ENCODE peak calls at places on chromosomes 5 and 9, in seven cellular contexts. D is body of pancreas, M is upper lobe of right lung, F is choroid plexus epithelial cell, T is upper lobe of left lung, K is PC-3, R is astrocyte of the spinal cord. A is an unnamed sample.

GRCh38 chr9:120289990-120290925 is 289.7 kb downstream of the CDK5RAP2 start:
- DNase-seq in D (no peak), M (no peak), F (peak; percentile 8), T (no peak), K (no peak), R (no peak), A (no peak)

GRCh38 chr5:82023530-82024095 is 51.8 kb downstream of the ATG10 start:
- DNase-seq in D (no peak), M (no peak), F (peak; percentile 65), T (no peak), K (no peak), R (no peak), A (no peak)

GRCh38 chr5:143180751-143181150 is 222.7 kb downstream of the NR3C1 start:
- DNase-seq in D (no peak), M (no peak), F (no peak), T (no peak), K (no peak), R (no peak), A (no peak)

GRCh38 chr9:19992556-19992955 is 203.7 kb upstream of the SLC24A2 start:
- DNase-seq in D (no peak), M (no peak), F (peak; percentile 60), T (no peak), K (peak; percentile 52), R (peak; percentile 66), A (no peak)

GRCh38 chr9:117400131-117400530 is 14.7 kb downstream of the ASTN2 start:
- DNase-seq in D (peak; percentile 72), M (no peak), F (no peak), T (no peak), K (no peak), R (no peak), A (no peak)

GRCh38 chr5:98769256-98770157 is 4.0 kb upstream of the RGMB start:
- DNase-seq in D (peak; percentile 49), M (peak; percentile 72), F (peak; percentile 80), T (peak; percentile 86), K (peak; percentile 45), R (peak; percentile 88), A (no peak)

GRCh38 chr9:20815923-20816703 is 132.1 kb downstream of the FOCAD start:
- DNase-seq in D (no peak), M (no peak), F (no peak), T (no peak), K (no peak), R (no peak), A (no peak)

GRCh38 chr5:14036514-14036913 is 92.0 kb upstream of the DNAH5 start:
- DNase-seq in D (no peak), M (no peak), F (no peak), T (no peak), K (peak; percentile 85), R (no peak), A (no peak)

GRCh38 chr5:110549301-110549700 is 177.2 kb downstream of the TMEM232 start:
- DNase-seq in D (no peak), M (no peak), F (no peak), T (no peak), K (no peak), R (no peak), A (no peak)

GRCh38 chr5:68911840-68912690 is 181.7 kb upstream of the SLC30A5 start:
- DNase-seq in D (peak; percentile 13), M (no peak), F (peak; percentile 84), T (no peak), K (peak; percentile 12), R (peak; percentile 77), A (no peak)

GRCh38 chr5:143851383-143851782 is 39.4 kb downstream of the HMHB1 start:
- DNase-seq in D (no peak), M (no peak), F (no peak), T (no peak), K (no peak), R (no peak), A (no peak)

GRCh38 chr5:143434261-143435206 is 31.0 kb upstream of the NR3C1 start:
- DNase-seq in D (no peak), M (no peak), F (no peak), T (no peak), K (no peak), R (no peak), A (no peak)

GRCh38 chr9:28782630-28783029 is 1209.3 kb upstream of the C9orf72 start:
- DNase-seq in D (no peak), M (no peak), F (peak; percentile 28), T (no peak), K (peak; percentile 31), R (no peak), A (no peak)

GRCh38 chr5:175589714-175590113 is 68.2 kb upstream of the HRH2 start:
- DNase-seq in D (no peak), M (no peak), F (no peak), T (no peak), K (no peak), R (no peak), A (no peak)

GRCh38 chr5:109191153-109191558 is 218.6 kb downstream of the PJA2 start:
- DNase-seq in D (no peak), M (no peak), F (peak; percentile 73), T (no peak), K (peak; percentile 54), R (peak; percentile 58), A (no peak)

GRCh38 chr5:123659006-123659405 is 147.0 kb downstream of the CSNK1G3 start:
- DNase-seq in D (no peak), M (no peak), F (peak; percentile 41), T (no peak), K (no peak), R (no peak), A (no peak)

GRCh38 chr5:169893586-169893985 is 86.7 kb downstream of the INSYN2B start:
- DNase-seq in D (no peak), M (no peak), F (no peak), T (no peak), K (no peak), R (no peak), A (no peak)

GRCh38 chr5:168947212-168947868 is 353.6 kb downstream of the SLIT3 start:
- DNase-seq in D (peak; percentile 35), M (no peak), F (peak; percentile 56), T (peak; percentile 44), K (peak; percentile 67), R (peak; percentile 29), A (peak; percentile 35)

GRCh38 chr5:132334812-132335211 is 34.7 kb upstream of the SLC22A5 start:
- DNase-seq in D (no peak), M (no peak), F (no peak), T (no peak), K (peak; percentile 69), R (peak; percentile 15), A (no peak)

GRCh38 chr5:134851307-134851923 is 5.6 kb downstream of the C5orf24 start:
- DNase-seq in D (no peak), M (no peak), F (peak; percentile 75), T (no peak), K (peak; percentile 56), R (peak; percentile 48), A (no peak)

GRCh38 chr9:134057751-134058701 is 9.8 kb downstream of the BRD3 start:
- DNase-seq in D (no peak), M (peak; percentile 61), F (no peak), T (peak; percentile 57), K (no peak), R (no peak), A (no peak)

GRCh38 chr5:140571105-140571504 is 6.5 kb downstream of the SLC35A4 start:
- DNase-seq in D (no peak), M (peak; percentile 67), F (no peak), T (peak; percentile 76), K (no peak), R (no peak), A (no peak)

GRCh38 chr9:111984075-111984802 is 87.6 kb downstream of the UGCG start:
- DNase-seq in D (no peak), M (peak; percentile 17), F (no peak), T (no peak), K (no peak), R (no peak), A (no peak)

GRCh38 chr5:177447611-177448243 is 1.1 kb downstream of the PRR7 start:
- DNase-seq in D (peak; percentile 84), M (no peak), F (no peak), T (peak; percentile 81), K (peak; percentile 95), R (peak; percentile 84), A (no peak)
- TF ChIP-seq CTCF in D (peak; percentile 33), M (no peak), F (no peak), T (no peak), K (no peak), R (peak; percentile 15), A (no peak)

GRCh38 chr5:1524799-1525623 is 1.3 kb upstream of the LPCAT1 start:
- DNase-seq in D (peak; percentile 3), M (peak; percentile 67), F (no peak), T (peak; percentile 62), K (no peak), R (no peak), A (no peak)

GRCh38 chr5:1522601-1523479 is 920 bp downstream of the LPCAT1 start:
- DNase-seq in D (peak; percentile 10), M (peak; percentile 70), F (peak; percentile 28), T (peak; percentile 89), K (no peak), R (no peak), A (no peak)

GRCh38 chr5:1523480-1523792 is 324 bp downstream of the LPCAT1 start:
- DNase-seq in D (peak; percentile 2), M (no peak), F (no peak), T (no peak), K (no peak), R (no peak), A (no peak)

GRCh38 chr5:1524481-1524798 is 680 bp upstream of the LPCAT1 start:
- DNase-seq in D (no peak), M (no peak), F (no peak), T (no peak), K (no peak), R (no peak), A (no peak)

DNA sequence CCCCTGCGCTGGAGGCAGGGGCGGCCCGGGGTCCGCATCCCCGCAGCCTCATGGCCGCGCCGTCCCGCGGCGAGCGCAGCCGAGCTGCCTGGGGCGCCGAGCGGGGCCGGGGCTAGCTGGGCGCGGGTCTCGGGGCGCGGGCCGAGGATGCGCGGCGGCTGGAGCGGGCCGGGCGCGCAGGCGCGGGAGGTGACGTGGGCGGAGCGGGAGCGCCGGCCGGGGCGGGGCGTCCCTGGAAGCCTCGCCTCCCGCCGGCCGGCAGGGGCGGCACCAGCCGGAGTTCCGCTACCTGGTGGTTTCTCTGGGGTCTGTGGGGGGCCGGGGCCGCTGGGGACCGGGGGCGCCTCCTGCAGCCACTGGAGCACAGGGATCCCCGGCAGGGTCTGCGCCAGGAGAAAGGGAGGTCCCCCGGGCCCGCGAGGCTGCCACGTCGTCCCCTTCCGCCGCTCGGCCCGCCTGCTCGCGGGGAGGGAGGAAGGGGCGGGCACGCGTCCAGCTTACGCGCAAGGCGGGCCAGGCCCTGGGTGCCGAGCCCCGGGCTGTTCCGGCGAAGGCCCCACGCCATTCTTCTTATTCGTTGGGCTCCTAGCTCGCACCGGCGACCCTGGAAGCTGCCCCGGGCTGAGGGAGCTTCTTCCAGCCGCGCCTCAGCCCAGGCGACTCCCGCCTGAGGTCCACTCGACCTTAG is at the start of gene LPCAT1:
- DNase-seq in D (peak; percentile 79), M (peak; percentile 92), F (peak; percentile 70), T (peak; percentile 97), K (peak; percentile 75), R (peak; percentile 61), A (peak; percentile 75)
- TF ChIP-seq CTCF in D (peak; percentile 39), M (peak; percentile 14), F (no peak), T (peak; percentile 50), K (no peak), R (peak; percentile 5), A (no peak)

GRCh38 chr5:60295423-60295822 is 401.9 kb upstream of the PDE4D start:
- DNase-seq in D (peak; percentile 52), M (no peak), F (peak; percentile 72), T (no peak), K (peak; percentile 39), R (peak; percentile 37), A (no peak)
- TF ChIP-seq CTCF in D (peak; percentile 58), M (peak; percentile 24), F (peak; percentile 88), T (no peak), K (peak; percentile 62), R (peak; percentile 73), A (peak; percentile 49)

GRCh38 chr5:10216107-10216506 is 33.6 kb downstream of the ATPSCKMT start:
- DNase-seq in D (no peak), M (no peak), F (no peak), T (no peak), K (no peak), R (no peak), A (no peak)
- TF ChIP-seq CTCF in D (no peak), M (no peak), F (no peak), T (no peak), K (no peak), R (no peak), A (no peak)